ENCODE peak calls at places on chromosomes 13 and 19, in six cellular contexts. One of them, this sample, is unnamed.

GRCh38 chr13:113152894-113153809 is 5.3 kb upstream of the PROZ start:
- DNase-seq in heart right ventricle: peak
- DNase-seq in NB4: peak
- DNase-seq in brain microvascular endothelial cell: peak
- DNase-seq in AG04450: no peak
- DNase-seq in neural progenitor cell: peak
- DNase-seq in this sample: peak

GRCh38 chr19:31421856-31422255 is 72.6 kb upstream of the TSHZ3 start:
- DNase-seq in AG04450: no peak
- DNase-seq in neural progenitor cell: peak
- DNase-seq in heart right ventricle: no peak
- DNase-seq in brain microvascular endothelial cell: no peak
- DNase-seq in NB4: no peak
- DNase-seq in this sample: no peak

GRCh38 chr19:53365899-53366493 is 491 bp downstream of the ZNF525 start:
- DNase-seq in heart right ventricle: no peak
- DNase-seq in NB4: peak
- DNase-seq in AG04450: no peak
- DNase-seq in brain microvascular endothelial cell: peak
- DNase-seq in neural progenitor cell: peak
- DNase-seq in this sample: no peak

GRCh38 chr13:98528663-98529064 is 48.2 kb downstream of the STK24 start:
- DNase-seq in neural progenitor cell: no peak
- DNase-seq in heart right ventricle: no peak
- DNase-seq in brain microvascular endothelial cell: no peak
- DNase-seq in AG04450: no peak
- DNase-seq in NB4: no peak
- DNase-seq in this sample: peak

GRCh38 chr19:23474761-23475160 is 79.5 kb upstream of the ZNF91 start:
- DNase-seq in neural progenitor cell: no peak
- DNase-seq in AG04450: no peak
- DNase-seq in heart right ventricle: no peak
- DNase-seq in NB4: no peak
- DNase-seq in brain microvascular endothelial cell: no peak
- DNase-seq in this sample: no peak

GRCh38 chr19:29672319-29672932 is 7.2 kb downstream of the PLEKHF1 start:
- DNase-seq in AG04450: no peak
- DNase-seq in brain microvascular endothelial cell: no peak
- DNase-seq in NB4: no peak
- DNase-seq in heart right ventricle: no peak
- DNase-seq in neural progenitor cell: no peak
- DNase-seq in this sample: no peak

GRCh38 chr19:6800991-6801396 is 28.5 kb downstream of the VAV1 start:
- DNase-seq in brain microvascular endothelial cell: peak
- DNase-seq in NB4: no peak
- DNase-seq in AG04450: no peak
- DNase-seq in heart right ventricle: no peak
- DNase-seq in neural progenitor cell: no peak
- DNase-seq in this sample: peak

GRCh38 chr13:112943309-112944125 is 25.5 kb upstream of the MCF2L start:
- DNase-seq in NB4: peak
- DNase-seq in brain microvascular endothelial cell: no peak
- DNase-seq in AG04450: no peak
- DNase-seq in heart right ventricle: peak
- DNase-seq in neural progenitor cell: peak
- DNase-seq in this sample: peak

GRCh38 chr19:7856277-7856581 is 18.0 kb downstream of the PRR36 start:
- DNase-seq in neural progenitor cell: no peak
- DNase-seq in AG04450: no peak
- DNase-seq in NB4: no peak
- DNase-seq in brain microvascular endothelial cell: no peak
- DNase-seq in heart right ventricle: no peak
- DNase-seq in this sample: no peak

GRCh38 chr13:37085656-37086055 is 19.8 kb downstream of the CSNK1A1L start:
- DNase-seq in heart right ventricle: no peak
- DNase-seq in NB4: no peak
- DNase-seq in neural progenitor cell: no peak
- DNase-seq in brain microvascular endothelial cell: no peak
- DNase-seq in AG04450: no peak
- DNase-seq in this sample: no peak

GRCh38 chr13:113620036-113620435 is 35.5 kb downstream of the TFDP1 start:
- DNase-seq in NB4: no peak
- DNase-seq in brain microvascular endothelial cell: no peak
- DNase-seq in AG04450: no peak
- DNase-seq in neural progenitor cell: no peak
- DNase-seq in heart right ventricle: no peak
- DNase-seq in this sample: no peak

GRCh38 chr13:79044415-79044814 is 361.6 kb downstream of the RBM26 start:
- DNase-seq in neural progenitor cell: no peak
- DNase-seq in heart right ventricle: no peak
- DNase-seq in AG04450: no peak
- DNase-seq in brain microvascular endothelial cell: no peak
- DNase-seq in NB4: no peak
- DNase-seq in this sample: no peak

GRCh38 chr13:95893861-95894260 is 159.3 kb downstream of the UGGT2 start:
- DNase-seq in brain microvascular endothelial cell: no peak
- DNase-seq in AG04450: no peak
- DNase-seq in heart right ventricle: no peak
- DNase-seq in neural progenitor cell: peak
- DNase-seq in NB4: no peak
- DNase-seq in this sample: no peak

GRCh38 chr19:16025108-16026101 is 50.9 kb upstream of the TPM4 start:
- DNase-seq in heart right ventricle: no peak
- DNase-seq in NB4: peak
- DNase-seq in neural progenitor cell: peak
- DNase-seq in brain microvascular endothelial cell: peak
- DNase-seq in AG04450: peak
- DNase-seq in this sample: peak

GRCh38 chr19:15379996-15380647 is 535 bp upstream of the AKAP8 start:
- DNase-seq in AG04450: no peak
- DNase-seq in NB4: peak
- DNase-seq in neural progenitor cell: no peak
- DNase-seq in brain microvascular endothelial cell: peak
- DNase-seq in heart right ventricle: peak
- DNase-seq in this sample: peak

GRCh38 chr13:36432106-36432544 is at the start of gene CCNA1:
- DNase-seq in AG04450: no peak
- DNase-seq in brain microvascular endothelial cell: no peak
- DNase-seq in neural progenitor cell: peak
- DNase-seq in NB4: peak
- DNase-seq in heart right ventricle: peak
- DNase-seq in this sample: no peak

GRCh38 chr19:42455621-42456081 is 12.9 kb upstream of the CXCL17 start:
- DNase-seq in neural progenitor cell: no peak
- DNase-seq in brain microvascular endothelial cell: no peak
- DNase-seq in NB4: no peak
- DNase-seq in heart right ventricle: no peak
- DNase-seq in AG04450: no peak
- DNase-seq in this sample: no peak

GRCh38 chr13:86002921-86003488 is 203.8 kb upstream of the SLITRK6 start:
- DNase-seq in NB4: no peak
- DNase-seq in brain microvascular endothelial cell: no peak
- DNase-seq in heart right ventricle: no peak
- DNase-seq in neural progenitor cell: peak
- DNase-seq in AG04450: no peak
- DNase-seq in this sample: no peak

GRCh38 chr13:110726726-110727125 is 13.2 kb downstream of the ING1 start:
- DNase-seq in brain microvascular endothelial cell: no peak
- DNase-seq in neural progenitor cell: no peak
- DNase-seq in heart right ventricle: no peak
- DNase-seq in NB4: peak
- DNase-seq in AG04450: no peak
- DNase-seq in this sample: no peak

GRCh38 chr13:98681017-98681416 is 71.5 kb downstream of the SLC15A1 start:
- DNase-seq in AG04450: no peak
- DNase-seq in heart right ventricle: no peak
- DNase-seq in NB4: no peak
- DNase-seq in neural progenitor cell: no peak
- DNase-seq in brain microvascular endothelial cell: no peak
- DNase-seq in this sample: peak

GRCh38 chr19:29576761-29577661 is 29.1 kb upstream of the POP4 start:
- DNase-seq in AG04450: no peak
- DNase-seq in NB4: peak
- DNase-seq in neural progenitor cell: no peak
- DNase-seq in brain microvascular endothelial cell: peak
- DNase-seq in heart right ventricle: no peak
- DNase-seq in this sample: no peak

GRCh38 chr19:13463296-13463695 is 43.0 kb downstream of the CACNA1A start:
- DNase-seq in brain microvascular endothelial cell: no peak
- DNase-seq in heart right ventricle: peak
- DNase-seq in AG04450: no peak
- DNase-seq in neural progenitor cell: peak
- DNase-seq in NB4: peak
- DNase-seq in this sample: peak

GRCh38 chr13:21909331-21909730 is 238.5 kb downstream of the FGF9 start:
- DNase-seq in heart right ventricle: no peak
- DNase-seq in brain microvascular endothelial cell: no peak
- DNase-seq in neural progenitor cell: no peak
- DNase-seq in NB4: no peak
- DNase-seq in AG04450: no peak
- DNase-seq in this sample: no peak

GRCh38 chr13:26221399-26221720 is 754 bp downstream of the RNF6 start:
- DNase-seq in AG04450: no peak
- DNase-seq in brain microvascular endothelial cell: no peak
- DNase-seq in NB4: no peak
- DNase-seq in neural progenitor cell: no peak
- DNase-seq in heart right ventricle: no peak
- DNase-seq in this sample: no peak

GRCh38 chr13:79360064-79360463 is 46.0 kb downstream of the RBM26 start:
- DNase-seq in NB4: no peak
- DNase-seq in AG04450: no peak
- DNase-seq in brain microvascular endothelial cell: no peak
- DNase-seq in heart right ventricle: no peak
- DNase-seq in neural progenitor cell: no peak
- DNase-seq in this sample: no peak

DNA sequence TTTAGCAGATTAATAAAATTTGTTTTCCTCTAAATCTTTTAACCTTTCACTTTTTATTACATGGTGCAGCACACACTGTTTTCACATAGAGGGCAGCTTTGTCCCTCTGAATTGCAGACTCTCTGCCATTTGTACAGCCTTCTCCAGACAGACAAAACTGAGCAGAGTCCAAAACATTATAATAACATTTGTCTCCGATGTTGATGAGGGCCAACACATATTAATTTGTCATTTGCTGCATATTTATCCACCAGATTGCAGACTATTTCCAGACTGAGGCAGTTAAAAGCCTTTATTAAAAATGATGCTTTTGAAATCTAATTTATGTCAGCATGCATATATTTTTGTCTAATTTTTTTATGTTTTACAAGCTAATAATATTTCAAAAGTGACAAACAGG is 1251.9 kb upstream of the SLC10A2 start:
- DNase-seq in neural progenitor cell: peak
- DNase-seq in heart right ventricle: no peak
- DNase-seq in NB4: peak
- DNase-seq in brain microvascular endothelial cell: peak
- DNase-seq in AG04450: no peak
- DNase-seq in this sample: peak
- TF ChIP-seq CTCF in neural progenitor cell: peak
- TF ChIP-seq CTCF in heart right ventricle: peak
- TF ChIP-seq CTCF in NB4: no peak
- TF ChIP-seq CTCF in brain microvascular endothelial cell: peak
- TF ChIP-seq CTCF in AG04450: peak
- TF ChIP-seq CTCF in this sample: peak

DNA sequence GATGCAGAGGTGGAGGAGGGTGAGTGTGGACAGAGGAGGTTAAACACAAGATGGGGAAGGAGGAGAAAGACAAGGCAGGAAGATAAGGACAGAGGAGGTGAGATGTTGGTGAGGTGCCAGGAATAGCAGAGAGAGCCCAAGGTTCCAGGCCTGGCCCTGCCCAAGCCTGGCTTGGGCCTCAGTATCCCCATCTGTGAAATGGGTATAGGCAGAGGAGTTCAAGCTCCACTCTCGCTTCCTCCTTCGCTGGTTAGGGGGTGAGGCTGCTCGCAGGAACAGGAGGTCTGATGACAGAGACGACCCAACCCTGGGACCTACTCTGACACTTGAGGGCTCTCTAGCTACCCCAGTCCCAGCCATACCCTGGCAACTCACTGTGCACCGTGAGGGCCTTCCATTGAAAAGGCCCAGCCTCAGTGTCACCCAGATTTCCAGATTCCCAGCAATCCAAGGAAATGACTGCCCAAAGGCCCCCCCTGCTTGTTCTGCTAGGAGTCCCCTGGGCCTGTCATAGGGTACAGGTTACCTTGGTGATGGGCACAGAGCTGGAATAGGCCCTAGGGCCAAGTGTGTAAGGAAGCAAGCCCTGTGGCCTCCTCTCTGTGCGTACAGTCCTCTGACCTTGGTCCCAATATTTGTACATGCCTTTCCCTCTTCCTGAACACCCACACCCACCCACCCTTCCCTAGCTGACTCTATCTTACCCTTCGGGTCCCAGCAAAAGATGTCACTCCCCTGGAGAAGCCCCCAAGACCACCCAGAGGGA is 8.6 kb upstream of the ANGPTL8 start:
- DNase-seq in brain microvascular endothelial cell: no peak
- DNase-seq in NB4: no peak
- DNase-seq in heart right ventricle: no peak
- DNase-seq in neural progenitor cell: no peak
- DNase-seq in AG04450: no peak
- DNase-seq in this sample: no peak
- H3K4me3 ChIP-seq in brain microvascular endothelial cell: no peak
- H3K4me3 ChIP-seq in NB4: no peak
- H3K4me3 ChIP-seq in heart right ventricle: no peak
- H3K4me3 ChIP-seq in neural progenitor cell: no peak
- H3K4me3 ChIP-seq in AG04450: no peak
- H3K4me3 ChIP-seq in this sample: no peak

DNA sequence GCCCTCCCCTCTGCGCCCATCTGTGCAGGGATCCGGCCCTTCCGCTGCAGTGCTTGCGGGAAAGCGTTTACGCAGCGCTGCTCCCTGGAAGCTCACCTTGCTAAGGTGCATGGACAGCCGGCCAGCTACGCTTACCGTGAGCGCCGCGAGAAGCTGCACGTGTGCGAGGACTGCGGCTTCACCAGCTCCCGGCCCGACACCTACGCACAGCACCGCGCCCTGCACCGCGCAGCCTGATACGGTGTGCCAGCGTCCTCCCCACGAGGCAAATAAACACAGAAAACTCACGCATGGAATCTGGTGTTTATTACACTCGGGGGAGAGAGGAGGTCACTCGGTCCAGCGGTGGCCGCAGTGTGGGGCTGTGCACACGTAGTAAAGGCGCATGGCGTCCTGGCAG is 1.2 kb downstream of the POLR2I start:
- DNase-seq in brain microvascular endothelial cell: no peak
- DNase-seq in NB4: no peak
- DNase-seq in AG04450: no peak
- DNase-seq in neural progenitor cell: no peak
- DNase-seq in heart right ventricle: no peak
- DNase-seq in this sample: no peak
- TF ChIP-seq CTCF in brain microvascular endothelial cell: no peak
- TF ChIP-seq CTCF in NB4: no peak
- TF ChIP-seq CTCF in AG04450: no peak
- TF ChIP-seq CTCF in neural progenitor cell: no peak
- TF ChIP-seq CTCF in heart right ventricle: no peak
- TF ChIP-seq CTCF in this sample: no peak

DNA sequence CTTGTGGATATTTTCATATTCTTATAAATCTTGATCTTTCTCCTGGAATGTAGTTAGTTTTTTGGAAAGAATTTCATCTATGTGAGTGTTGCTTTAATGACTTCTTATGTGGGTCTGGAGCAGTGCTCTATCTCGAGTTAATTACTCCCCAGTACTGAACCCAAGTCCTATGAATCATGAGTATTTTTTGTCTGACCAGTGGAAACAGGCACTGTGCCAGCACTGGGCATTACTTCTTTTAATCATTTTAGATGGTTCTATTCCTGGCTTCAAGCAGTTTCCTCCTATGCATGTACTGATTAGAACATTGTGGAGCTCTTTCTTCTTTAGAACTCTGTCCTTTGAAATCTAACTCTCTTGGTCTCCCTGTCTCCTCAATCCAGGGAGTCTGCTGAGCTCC is 466.3 kb downstream of the PCDH17 start:
- DNase-seq in NB4: no peak
- DNase-seq in heart right ventricle: no peak
- DNase-seq in AG04450: no peak
- DNase-seq in brain microvascular endothelial cell: no peak
- DNase-seq in neural progenitor cell: no peak
- DNase-seq in this sample: peak
- H3K4me3 ChIP-seq in NB4: no peak
- H3K4me3 ChIP-seq in heart right ventricle: no peak
- H3K4me3 ChIP-seq in AG04450: no peak
- H3K4me3 ChIP-seq in brain microvascular endothelial cell: no peak
- H3K4me3 ChIP-seq in neural progenitor cell: no peak
- H3K4me3 ChIP-seq in this sample: no peak

This sample was measured in astrocyte of the spinal cord.